ENCODE peak calls at places on chromosomes 11 and 22, in four cellular contexts. X is H54, W is H1, O is testis. R is an unnamed sample.

GRCh38 chr22:31739795-31740201 is 10.1 kb downstream of the PRR14L start:
- DNase-seq in X (no peak), W (no peak), O (no peak), R (no peak)

GRCh38 chr22:45398214-45398613 is 15.2 kb downstream of the SMC1B start:
- DNase-seq in X (no peak), W (no peak), O (no peak), R (no peak)

GRCh38 chr11:3074912-3075589 is 17.8 kb upstream of the CARS1 start:
- DNase-seq in X (no peak), W (no peak), O (no peak), R (no peak)

GRCh38 chr22:24089951-24090350 is 78.8 kb downstream of the CABIN1 start:
- DNase-seq in X (no peak), W (no peak), O (no peak), R (no peak)

GRCh38 chr11:88280673-88281316 is 56.7 kb downstream of the CTSC start:
- DNase-seq in X (no peak), W (no peak), O (peak), R (no peak)

GRCh38 chr11:66313321-66314185 is 3.3 kb downstream of the CD248 start:
- DNase-seq in X (no peak), W (no peak), O (no peak), R (no peak)

GRCh38 chr11:68927280-68928107 is 23.8 kb downstream of the IGHMBP2 start:
- DNase-seq in X (no peak), W (no peak), O (peak), R (no peak)

GRCh38 chr11:13942908-13943505 is 19.5 kb upstream of the SPON1 start:
- DNase-seq in X (peak), W (no peak), O (no peak), R (no peak)

GRCh38 chr11:10778217-10778970 is 27.3 kb downstream of the CTR9 start:
- DNase-seq in X (no peak), W (no peak), O (no peak), R (no peak)

GRCh38 chr11:128719556-128719824 is 25.6 kb downstream of the FLI1 start:
- DNase-seq in X (no peak), W (no peak), O (no peak), R (no peak)

GRCh38 chr11:131666006-131666405 is 295.6 kb downstream of the NTM start:
- DNase-seq in X (no peak), W (no peak), O (no peak), R (no peak)

GRCh38 chr11:65310215-65310614 is 4.5 kb upstream of the CDC42EP2 start:
- DNase-seq in X (no peak), W (no peak), O (no peak), R (no peak)

GRCh38 chr11:78032090-78032489 is 9.0 kb upstream of the KCTD14 start:
- DNase-seq in X (no peak), W (no peak), O (peak), R (no peak)

GRCh38 chr11:29780756-29781155 is 236.1 kb downstream of the KCNA4 start:
- DNase-seq in X (no peak), W (no peak), O (peak), R (no peak)

GRCh38 chr11:27757953-27758352 is 57.7 kb upstream of the BDNF start:
- DNase-seq in X (no peak), W (no peak), O (no peak), R (no peak)

GRCh38 chr11:5288912-5289525 is 12.7 kb downstream of the OR51B4 start:
- DNase-seq in X (no peak), W (no peak), O (no peak), R (no peak)

GRCh38 chr11:95485115-95485900 is 254.3 kb upstream of the SESN3 start:
- DNase-seq in X (no peak), W (no peak), O (no peak), R (no peak)

GRCh38 chr11:61163714-61164609 is 2.7 kb upstream of the VPS37C start:
- DNase-seq in X (no peak), W (no peak), O (no peak), R (peak)

GRCh38 chr11:61162092-61162935 is 1.1 kb upstream of the VPS37C start:
- DNase-seq in X (peak), W (no peak), O (peak), R (peak)

GRCh38 chr11:61160487-61161189 is 588 bp downstream of the VPS37C start:
- DNase-seq in X (no peak), W (peak), O (no peak), R (no peak)

GRCh38 chr11:61158691-61159381 is 2.4 kb downstream of the VPS37C start:
- DNase-seq in X (no peak), W (no peak), O (no peak), R (no peak)

DNA sequence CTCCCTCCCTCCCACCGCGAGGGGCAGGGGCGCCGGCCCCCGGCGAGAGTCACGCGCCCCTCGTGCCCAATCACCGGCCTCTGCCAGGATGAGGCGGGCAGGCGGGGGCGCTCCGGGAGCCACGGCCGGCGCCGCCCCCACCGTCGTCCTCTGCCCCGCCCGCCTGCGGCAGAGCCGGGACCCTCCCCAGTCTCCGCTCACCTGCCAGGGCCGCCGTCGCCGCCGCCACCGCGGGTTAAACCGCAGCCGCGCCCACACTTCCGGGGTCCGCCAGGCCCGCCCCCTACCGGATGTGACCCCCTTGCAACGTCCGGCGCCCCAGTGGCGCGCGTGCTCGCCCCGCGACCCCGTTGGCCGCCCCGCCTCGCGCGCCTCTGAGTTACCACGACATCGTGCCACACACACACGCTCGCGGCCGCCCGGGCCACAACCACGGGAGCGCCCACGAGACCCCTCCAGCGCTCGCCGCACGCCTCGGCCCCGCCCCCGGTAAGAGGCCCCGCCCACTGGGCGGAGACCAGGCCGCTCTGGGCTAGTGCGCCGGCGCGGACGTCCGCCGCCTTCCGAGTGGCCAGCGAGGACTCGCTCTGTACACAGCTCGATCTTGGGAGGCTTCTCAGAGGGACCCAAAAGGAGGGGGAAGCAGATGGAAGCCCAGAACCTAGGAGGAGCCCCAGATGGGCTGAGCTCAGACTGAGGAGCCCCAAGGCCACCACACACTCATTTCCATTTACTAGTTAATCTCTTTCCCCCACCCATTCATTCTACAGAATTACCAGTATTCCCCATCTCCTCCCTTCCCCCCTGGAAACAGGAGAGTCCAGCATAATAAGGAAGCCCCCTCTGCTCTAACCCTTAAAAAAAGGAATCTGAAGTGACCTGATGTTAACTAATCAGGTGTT is at the start of gene VPS37C:
- DNase-seq in X (peak), W (peak), O (peak), R (peak)
- TF ChIP-seq POLR2A in X (peak), W (peak), O (no peak), R (peak)

GRCh38 chr22:35307372-35307771 is 7.7 kb downstream of the TOM1 start:
- DNase-seq in X (no peak), W (no peak), O (no peak), R (no peak)

GRCh38 chr22:35305525-35306070 is 5.9 kb downstream of the TOM1 start:
- DNase-seq in X (no peak), W (no peak), O (no peak), R (no peak)

GRCh38 chr22:35308480-35308945 is 8.8 kb downstream of the TOM1 start:
- DNase-seq in X (no peak), W (no peak), O (no peak), R (no peak)

GRCh38 chr22:35307892-35308291 is 8.2 kb downstream of the TOM1 start:
- DNase-seq in X (no peak), W (no peak), O (no peak), R (no peak)

GRCh38 chr22:35306350-35306967 is 6.8 kb downstream of the TOM1 start:
- DNase-seq in X (no peak), W (no peak), O (no peak), R (no peak)
- TF ChIP-seq POLR2A in X (no peak), W (no peak), O (no peak), R (no peak)

GRCh38 chr11:63870351-63871197 is 31.7 kb downstream of the MARK2 start:
- DNase-seq in X (no peak), W (no peak), O (no peak), R (no peak)

GRCh38 chr11:63874511-63874910 is 35.6 kb downstream of the MARK2 start:
- DNase-seq in X (no peak), W (no peak), O (no peak), R (peak)

GRCh38 chr11:63872833-63873201 is 33.9 kb downstream of the MARK2 start:
- DNase-seq in X (no peak), W (no peak), O (peak), R (no peak)

GRCh38 chr11:63873381-63873780 is 34.5 kb downstream of the MARK2 start:
- DNase-seq in X (no peak), W (no peak), O (no peak), R (no peak)

DNA sequence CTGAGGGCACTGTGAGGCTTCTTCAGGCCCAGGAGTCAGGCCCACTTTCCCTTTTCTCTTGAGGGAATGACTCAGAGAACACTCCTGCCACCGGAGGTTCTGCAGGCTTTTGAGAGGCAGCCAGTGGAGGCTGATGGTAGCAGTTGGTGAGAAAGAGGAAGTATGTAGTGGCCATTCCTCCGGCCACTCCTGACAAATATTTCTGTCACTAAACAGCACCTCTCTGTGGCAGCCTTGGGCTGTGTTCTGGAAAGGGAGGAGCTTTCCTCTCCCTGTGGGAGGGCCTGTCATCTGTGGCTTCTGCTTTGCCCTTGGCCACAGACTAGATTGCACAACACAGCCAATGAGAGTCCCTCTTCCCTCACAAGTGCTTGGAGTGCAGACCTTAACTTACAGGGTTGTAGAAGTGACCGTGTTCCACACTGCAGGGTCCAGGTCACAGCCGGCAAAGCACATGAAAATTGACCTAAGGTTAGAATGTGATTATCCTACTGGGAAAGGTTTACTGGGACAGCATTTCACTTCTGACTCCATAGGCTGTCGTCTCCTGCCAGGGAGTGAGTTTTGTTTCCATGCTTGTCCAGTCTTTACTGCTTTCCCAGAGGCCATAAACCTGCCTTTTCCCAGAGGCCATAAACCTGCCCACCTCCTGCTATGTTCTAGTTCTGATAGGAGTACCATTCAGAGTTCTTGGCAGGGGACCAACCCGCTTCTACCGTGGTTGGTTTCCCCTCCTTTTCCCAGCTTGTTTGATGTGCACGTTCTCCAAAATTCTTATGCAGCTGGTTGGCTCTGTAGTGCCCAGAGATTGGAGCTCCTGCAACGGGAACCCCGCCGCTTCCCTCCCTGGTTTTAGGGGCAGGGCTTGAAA is 33.3 kb downstream of the MARK2 start:
- DNase-seq in X (peak), W (no peak), O (peak), R (peak)
- TF ChIP-seq POLR2A in X (no peak), W (no peak), O (no peak), R (no peak)

DNA sequence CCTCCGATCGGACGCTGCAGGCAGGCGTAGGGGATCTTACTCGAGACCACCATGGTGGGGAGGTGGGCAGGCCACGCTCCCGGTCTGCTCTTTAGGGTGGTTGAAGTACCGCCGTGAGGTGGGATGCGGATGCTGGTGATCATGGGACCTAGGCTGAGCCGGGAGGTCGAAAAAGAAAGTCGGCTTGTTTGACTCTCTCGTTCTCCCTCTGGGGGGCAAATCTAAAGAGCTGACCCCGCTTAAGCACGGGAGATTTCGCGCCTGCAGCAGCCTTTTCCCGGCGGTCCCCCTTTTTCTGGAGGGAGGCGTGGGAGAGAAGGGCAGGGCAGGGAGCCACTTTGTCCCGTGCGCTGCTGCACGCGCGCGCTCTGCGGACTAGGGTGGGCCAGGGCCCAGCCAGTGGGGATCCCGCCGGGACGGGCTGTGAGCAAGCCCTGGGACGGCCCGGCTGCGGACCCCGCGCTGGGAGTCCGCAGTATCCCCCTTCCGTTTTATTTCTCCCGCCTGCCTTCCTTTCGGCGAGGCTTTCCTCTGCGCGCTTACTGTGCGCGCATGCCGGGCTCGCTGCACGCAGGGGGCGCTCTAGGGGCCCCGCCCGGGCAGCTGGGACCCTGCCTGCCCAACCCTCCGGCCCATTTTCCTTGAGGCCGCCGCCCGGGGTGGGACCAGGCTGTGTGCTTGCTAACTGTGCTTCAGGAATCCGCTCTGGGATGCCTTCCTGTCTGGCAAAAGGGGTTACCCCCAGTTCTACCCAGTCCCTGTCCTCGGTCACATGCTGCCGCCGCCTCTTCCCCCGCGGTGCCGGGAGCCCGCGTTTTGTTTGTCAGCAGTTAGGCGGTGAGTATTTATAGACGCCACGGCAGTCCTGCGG is 81.0 kb downstream of the PRR5L start:
- DNase-seq in X (no peak), W (peak), O (peak), R (peak)
- TF ChIP-seq POLR2A in X (peak), W (no peak), O (no peak), R (no peak)

DNA sequence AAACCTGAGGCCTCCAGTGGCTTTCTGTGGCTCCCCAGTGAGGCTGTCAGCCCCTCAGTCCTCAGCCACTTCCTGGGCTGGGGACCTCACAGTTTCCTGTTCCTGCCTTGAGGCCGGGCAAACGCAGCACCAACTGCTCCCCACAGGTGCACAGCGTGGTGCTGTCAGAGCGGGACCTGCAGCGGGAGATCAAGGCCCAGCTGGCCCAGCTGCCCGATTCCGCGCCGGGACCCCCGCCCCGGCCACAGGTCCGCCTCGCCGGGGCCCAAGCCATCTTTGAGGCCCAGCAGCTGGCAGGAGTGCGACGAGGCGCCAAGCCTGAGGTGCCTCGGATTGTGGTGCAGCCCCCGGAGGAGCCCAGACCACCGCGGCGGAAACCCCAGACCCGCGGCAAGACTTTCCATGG is 5.4 kb downstream of the TBC1D10C start:
- DNase-seq in X (no peak), W (no peak), O (no peak), R (no peak)
- TF ChIP-seq POLR2A in X (no peak), W (no peak), O (no peak), R (no peak)

GRCh38 chr11:75600356-75600755 is 38.3 kb downstream of the SERPINH1 start:
- DNase-seq in X (no peak), W (no peak), O (no peak), R (no peak)
- TF ChIP-seq POLR2A in X (no peak), W (no peak), O (no peak), R (no peak)

DNA sequence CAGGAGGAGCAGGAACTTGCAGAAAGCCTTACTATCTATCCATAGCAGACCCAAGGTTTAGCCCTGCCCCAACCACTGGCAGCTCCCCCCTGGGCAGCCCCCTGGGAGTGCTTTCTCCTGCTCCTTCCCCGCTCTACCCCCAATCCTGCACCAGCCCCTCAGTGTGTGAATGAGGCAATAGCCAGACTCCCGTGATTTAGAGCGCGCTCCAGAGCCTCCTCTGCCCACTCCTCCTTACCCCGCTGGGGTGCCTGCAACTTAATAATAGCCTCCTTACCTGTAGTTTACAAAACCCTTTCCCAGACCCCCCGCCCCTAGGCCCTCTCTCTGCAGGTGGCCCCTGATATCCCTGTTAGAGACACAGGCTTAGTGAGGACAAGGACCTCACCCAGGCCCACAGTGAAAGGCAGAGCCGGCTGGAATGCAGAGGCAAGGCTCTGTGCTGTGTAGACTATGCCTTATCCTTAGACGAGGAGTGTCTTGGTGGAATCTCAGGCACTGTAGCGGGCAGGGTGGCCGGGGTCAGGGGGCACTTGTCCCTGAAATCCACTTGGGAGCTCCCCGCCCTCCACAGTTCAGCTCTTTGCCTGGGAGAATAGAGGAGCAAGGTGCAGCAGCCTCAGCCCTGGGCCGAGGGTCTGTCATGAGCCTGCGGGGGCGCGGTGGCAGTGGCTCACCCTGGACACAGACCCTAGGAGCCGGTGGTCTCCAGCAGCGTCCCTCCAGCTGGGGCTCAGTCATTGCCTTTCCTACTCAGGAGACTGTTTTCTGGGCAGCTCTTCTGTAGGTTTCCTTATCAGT is 4.3 kb upstream of the CARNS1 start:
- DNase-seq in X (no peak), W (no peak), O (no peak), R (no peak)
- TF ChIP-seq POLR2A in X (no peak), W (no peak), O (no peak), R (no peak)

DNA sequence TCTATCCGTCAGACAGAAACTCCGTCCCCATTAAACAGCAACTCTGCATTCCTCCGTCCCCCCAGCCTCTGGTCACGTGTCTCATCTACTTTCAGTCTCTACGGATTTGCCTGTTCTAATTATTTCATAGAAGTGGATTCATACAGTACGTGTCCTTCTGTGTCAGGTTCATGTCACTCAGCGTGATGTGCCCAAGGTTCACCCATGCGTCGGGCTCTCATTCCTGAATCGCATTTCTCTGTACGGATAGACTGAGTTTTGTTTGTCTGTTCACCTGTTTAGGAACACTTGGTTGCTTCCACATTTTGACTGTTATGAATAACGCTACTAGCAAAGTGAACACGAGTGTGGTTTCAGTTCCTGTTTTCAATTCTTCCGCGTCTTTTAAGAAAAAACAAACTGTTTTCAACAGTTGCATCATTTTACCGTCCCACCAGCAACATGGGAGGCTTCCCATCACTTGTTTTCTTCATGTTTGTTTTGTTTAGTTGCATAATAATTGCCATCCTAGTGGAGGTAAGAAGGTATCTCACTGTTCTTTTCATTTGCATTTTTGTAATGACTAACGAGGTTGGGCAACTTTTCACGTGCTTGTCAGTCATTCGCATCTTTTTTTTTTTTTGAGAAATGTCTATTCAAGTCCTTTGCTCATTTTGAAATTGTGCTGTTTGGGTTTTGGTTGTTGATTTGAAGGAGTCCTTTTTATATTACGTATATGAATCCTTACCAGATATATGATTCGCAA is 8.9 kb upstream of the NLRP6 start:
- DNase-seq in X (no peak), W (no peak), O (peak), R (peak)
- TF ChIP-seq POLR2A in X (no peak), W (no peak), O (no peak), R (peak)

R was measured in erythroblast.